ENCODE peak calls at places on chromosomes 6 and 20, in eight cellular contexts. One of them, this sample, is unnamed.

GRCh38 chr6:103858003-103858402 is 1001.7 kb downstream of the HACE1 start:
- DNase-seq in neuronal stem cell: no peak
- DNase-seq in upper lobe of right lung: no peak
- DNase-seq in heart right ventricle: no peak
- DNase-seq in K562: no peak
- DNase-seq in right lobe of liver: no peak
- DNase-seq in A549: no peak
- DNase-seq in HCT116: no peak
- DNase-seq in this sample: no peak

GRCh38 chr6:5085638-5086293 is 625 bp downstream of the PPP1R3G start:
- DNase-seq in HCT116: no peak
- DNase-seq in right lobe of liver: peak; percentile 51
- DNase-seq in neuronal stem cell: peak; percentile 49
- DNase-seq in A549: peak; percentile 31
- DNase-seq in upper lobe of right lung: peak; percentile 69
- DNase-seq in K562: no peak
- DNase-seq in heart right ventricle: peak; percentile 55
- DNase-seq in this sample: no peak

GRCh38 chr6:100088009-100088408 is 94.0 kb upstream of the MCHR2 start:
- DNase-seq in HCT116: peak; percentile 22
- DNase-seq in A549: no peak
- DNase-seq in neuronal stem cell: no peak
- DNase-seq in heart right ventricle: no peak
- DNase-seq in K562: no peak
- DNase-seq in right lobe of liver: no peak
- DNase-seq in upper lobe of right lung: no peak
- DNase-seq in this sample: no peak

GRCh38 chr6:80331522-80331921 is 225.1 kb downstream of the BCKDHB start:
- DNase-seq in heart right ventricle: no peak
- DNase-seq in right lobe of liver: no peak
- DNase-seq in A549: no peak
- DNase-seq in HCT116: no peak
- DNase-seq in upper lobe of right lung: no peak
- DNase-seq in K562: no peak
- DNase-seq in neuronal stem cell: no peak
- DNase-seq in this sample: no peak

GRCh38 chr20:1700990-1701389 is 43.4 kb upstream of the SIRPG start:
- DNase-seq in HCT116: no peak
- DNase-seq in right lobe of liver: no peak
- DNase-seq in neuronal stem cell: no peak
- DNase-seq in upper lobe of right lung: no peak
- DNase-seq in heart right ventricle: no peak
- DNase-seq in K562: no peak
- DNase-seq in A549: no peak
- DNase-seq in this sample: no peak

GRCh38 chr6:129744201-129744879 is 34.4 kb upstream of the ARHGAP18 start:
- DNase-seq in HCT116: peak; percentile 78
- DNase-seq in heart right ventricle: no peak
- DNase-seq in A549: peak; percentile 23
- DNase-seq in K562: no peak
- DNase-seq in upper lobe of right lung: no peak
- DNase-seq in right lobe of liver: no peak
- DNase-seq in neuronal stem cell: no peak
- DNase-seq in this sample: no peak

GRCh38 chr6:85015396-85015990 is 251.1 kb upstream of the TBX18 start:
- DNase-seq in neuronal stem cell: peak; percentile 57
- DNase-seq in upper lobe of right lung: peak; percentile 69
- DNase-seq in right lobe of liver: peak; percentile 52
- DNase-seq in heart right ventricle: peak; percentile 31
- DNase-seq in K562: peak; percentile 75
- DNase-seq in A549: peak; percentile 79
- DNase-seq in HCT116: peak; percentile 63
- DNase-seq in this sample: no peak

GRCh38 chr6:122014961-122015360 is 384.5 kb upstream of the HSF2 start:
- DNase-seq in upper lobe of right lung: no peak
- DNase-seq in A549: no peak
- DNase-seq in right lobe of liver: no peak
- DNase-seq in HCT116: no peak
- DNase-seq in K562: no peak
- DNase-seq in heart right ventricle: no peak
- DNase-seq in neuronal stem cell: no peak
- DNase-seq in this sample: no peak

GRCh38 chr20:13024581-13024980 is 15.8 kb downstream of the SPTLC3 start:
- DNase-seq in right lobe of liver: no peak
- DNase-seq in A549: no peak
- DNase-seq in neuronal stem cell: no peak
- DNase-seq in HCT116: no peak
- DNase-seq in K562: no peak
- DNase-seq in heart right ventricle: no peak
- DNase-seq in upper lobe of right lung: no peak
- DNase-seq in this sample: no peak

GRCh38 chr6:157019115-157019628 is 242.0 kb downstream of the ARID1B start:
- DNase-seq in K562: peak; percentile 63
- DNase-seq in HCT116: no peak
- DNase-seq in right lobe of liver: no peak
- DNase-seq in heart right ventricle: no peak
- DNase-seq in upper lobe of right lung: no peak
- DNase-seq in neuronal stem cell: no peak
- DNase-seq in A549: peak; percentile 23
- DNase-seq in this sample: no peak

GRCh38 chr6:30231067-30231466 is 17.9 kb upstream of the TRIM26 start:
- DNase-seq in A549: no peak
- DNase-seq in heart right ventricle: no peak
- DNase-seq in right lobe of liver: no peak
- DNase-seq in upper lobe of right lung: no peak
- DNase-seq in neuronal stem cell: no peak
- DNase-seq in K562: no peak
- DNase-seq in HCT116: no peak
- DNase-seq in this sample: no peak

GRCh38 chr20:24999568-24999967 is 7.0 kb upstream of the APMAP start:
- DNase-seq in A549: no peak
- DNase-seq in right lobe of liver: no peak
- DNase-seq in neuronal stem cell: no peak
- DNase-seq in heart right ventricle: no peak
- DNase-seq in HCT116: no peak
- DNase-seq in upper lobe of right lung: peak; percentile 47
- DNase-seq in K562: no peak
- DNase-seq in this sample: no peak

GRCh38 chr6:72037006-72037405 is 150.7 kb downstream of the RIMS1 start:
- DNase-seq in neuronal stem cell: no peak
- DNase-seq in right lobe of liver: no peak
- DNase-seq in A549: no peak
- DNase-seq in K562: no peak
- DNase-seq in HCT116: no peak
- DNase-seq in upper lobe of right lung: no peak
- DNase-seq in heart right ventricle: no peak
- DNase-seq in this sample: no peak

GRCh38 chr6:113654396-113654795 is 202.7 kb upstream of the MARCKS start:
- DNase-seq in upper lobe of right lung: peak; percentile 91
- DNase-seq in right lobe of liver: peak; percentile 89
- DNase-seq in heart right ventricle: peak; percentile 29
- DNase-seq in neuronal stem cell: no peak
- DNase-seq in K562: no peak
- DNase-seq in HCT116: peak; percentile 41
- DNase-seq in A549: peak; percentile 85
- DNase-seq in this sample: peak; percentile 94

GRCh38 chr6:16723833-16724232 is 37.4 kb downstream of the ATXN1 start:
- DNase-seq in HCT116: peak; percentile 84
- DNase-seq in right lobe of liver: no peak
- DNase-seq in neuronal stem cell: no peak
- DNase-seq in K562: no peak
- DNase-seq in A549: peak; percentile 61
- DNase-seq in upper lobe of right lung: no peak
- DNase-seq in heart right ventricle: no peak
- DNase-seq in this sample: no peak

GRCh38 chr6:158041370-158041769 is 59.7 kb downstream of the SYNJ2 start:
- DNase-seq in heart right ventricle: no peak
- DNase-seq in right lobe of liver: no peak
- DNase-seq in A549: no peak
- DNase-seq in HCT116: no peak
- DNase-seq in upper lobe of right lung: peak; percentile 16
- DNase-seq in K562: no peak
- DNase-seq in neuronal stem cell: no peak
- DNase-seq in this sample: peak; percentile 24
- H3K4me1 ChIP-seq in heart right ventricle: peaks cover 30% of the 10 kb centered on the region
- H3K4me1 ChIP-seq in right lobe of liver: peaks cover 3% of the 10 kb centered on the region
- H3K4me1 ChIP-seq in A549: peaks cover 71% of the 10 kb centered on the region
- H3K4me1 ChIP-seq in HCT116: peaks cover 70% of the 10 kb centered on the region
- H3K4me1 ChIP-seq in upper lobe of right lung: peaks cover 17% of the 10 kb centered on the region
- H3K4me1 ChIP-seq in K562: peaks cover 46% of the 10 kb centered on the region
- H3K4me1 ChIP-seq in neuronal stem cell: peaks cover 5% of the 10 kb centered on the region
- H3K4me1 ChIP-seq in this sample: no peaks in the 10 kb centered on the region

DNA sequence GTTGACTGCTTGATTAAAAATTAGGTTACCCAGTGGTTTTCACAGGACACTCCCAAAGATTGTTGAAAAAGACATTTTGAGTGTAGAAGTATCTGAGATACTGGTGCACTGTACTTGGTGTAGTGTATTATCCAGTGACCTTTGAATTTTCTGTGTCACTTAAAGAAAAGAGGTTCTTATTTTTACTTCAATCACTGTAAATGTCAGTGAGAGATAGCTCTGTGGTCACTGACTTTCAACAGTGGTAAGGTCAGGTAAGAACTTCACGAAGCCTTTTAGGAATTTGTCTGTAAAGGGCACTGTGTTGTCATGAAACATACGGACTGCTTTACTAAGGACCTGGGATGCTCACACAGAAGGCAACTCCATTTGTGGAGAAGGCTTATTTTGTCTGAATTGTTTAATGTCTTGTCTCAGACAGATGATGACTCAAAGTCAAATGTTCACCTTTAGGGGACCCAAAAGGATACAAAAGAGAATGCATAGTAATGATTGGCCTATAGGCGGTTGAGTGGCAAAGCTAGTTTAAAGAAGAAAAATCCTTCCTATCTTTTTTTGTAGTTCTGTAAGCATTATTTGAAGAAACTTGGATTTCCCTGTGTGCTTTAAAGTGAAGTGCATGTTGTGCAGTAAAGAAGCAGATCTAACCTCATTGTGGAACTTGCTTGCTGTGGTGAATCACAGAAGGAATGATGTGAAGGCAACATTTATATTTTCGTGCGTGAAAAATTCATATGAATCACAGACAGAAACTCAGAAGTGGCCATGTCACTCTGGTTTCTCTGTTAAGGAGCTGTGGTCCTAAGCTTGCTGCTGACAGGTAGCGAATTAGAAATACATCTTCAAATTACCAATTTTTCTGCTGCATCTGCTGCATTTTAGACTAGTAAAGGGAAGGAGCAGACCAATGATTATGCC is 47.3 kb downstream of the ZFAND3 start:
- DNase-seq in K562: no peak
- DNase-seq in heart right ventricle: no peak
- DNase-seq in neuronal stem cell: no peak
- DNase-seq in right lobe of liver: no peak
- DNase-seq in A549: no peak
- DNase-seq in HCT116: no peak
- DNase-seq in upper lobe of right lung: no peak
- DNase-seq in this sample: no peak
- H3K4me1 ChIP-seq in K562: no peaks in the 10 kb centered on the region
- H3K4me1 ChIP-seq in heart right ventricle: no peaks in the 10 kb centered on the region
- H3K4me1 ChIP-seq in neuronal stem cell: no peaks in the 10 kb centered on the region
- H3K4me1 ChIP-seq in right lobe of liver: no peaks in the 10 kb centered on the region
- H3K4me1 ChIP-seq in A549: peaks cover 50% of the 10 kb centered on the region
- H3K4me1 ChIP-seq in HCT116: peaks cover 9% of the 10 kb centered on the region
- H3K4me1 ChIP-seq in upper lobe of right lung: peaks cover 21% of the 10 kb centered on the region
- H3K4me1 ChIP-seq in this sample: peaks cover 25% of the 10 kb centered on the region

GRCh38 chr6:45442716-45443115 is 65.0 kb upstream of the SUPT3H start:
- DNase-seq in K562: no peak
- DNase-seq in upper lobe of right lung: no peak
- DNase-seq in right lobe of liver: no peak
- DNase-seq in neuronal stem cell: no peak
- DNase-seq in A549: no peak
- DNase-seq in HCT116: no peak
- DNase-seq in heart right ventricle: no peak
- DNase-seq in this sample: no peak

GRCh38 chr6:45447721-45448120 is 70.0 kb upstream of the SUPT3H start:
- DNase-seq in K562: no peak
- DNase-seq in upper lobe of right lung: no peak
- DNase-seq in right lobe of liver: no peak
- DNase-seq in heart right ventricle: no peak
- DNase-seq in neuronal stem cell: no peak
- DNase-seq in A549: no peak
- DNase-seq in HCT116: no peak
- DNase-seq in this sample: no peak

GRCh38 chr6:45447005-45447404 is 69.3 kb upstream of the SUPT3H start:
- DNase-seq in neuronal stem cell: no peak
- DNase-seq in right lobe of liver: no peak
- DNase-seq in upper lobe of right lung: no peak
- DNase-seq in K562: no peak
- DNase-seq in heart right ventricle: no peak
- DNase-seq in A549: no peak
- DNase-seq in HCT116: no peak
- DNase-seq in this sample: no peak

GRCh38 chr6:45445749-45446454 is 68.2 kb upstream of the SUPT3H start:
- DNase-seq in A549: peak; percentile 93
- DNase-seq in heart right ventricle: peak; percentile 23
- DNase-seq in HCT116: peak; percentile 94
- DNase-seq in K562: peak; percentile 94
- DNase-seq in right lobe of liver: peak; percentile 52
- DNase-seq in neuronal stem cell: peak; percentile 5
- DNase-seq in upper lobe of right lung: peak; percentile 73
- DNase-seq in this sample: peak; percentile 75

GRCh38 chr6:45445364-45445748 is 67.6 kb upstream of the SUPT3H start:
- DNase-seq in K562: no peak
- DNase-seq in upper lobe of right lung: no peak
- DNase-seq in heart right ventricle: no peak
- DNase-seq in right lobe of liver: no peak
- DNase-seq in A549: no peak
- DNase-seq in neuronal stem cell: no peak
- DNase-seq in HCT116: no peak
- DNase-seq in this sample: no peak
- H3K4me1 ChIP-seq in K562: peaks cover 42% of the 10 kb centered on the region
- H3K4me1 ChIP-seq in upper lobe of right lung: peaks cover 31% of the 10 kb centered on the region
- H3K4me1 ChIP-seq in heart right ventricle: no peaks in the 10 kb centered on the region
- H3K4me1 ChIP-seq in right lobe of liver: peaks cover 7% of the 10 kb centered on the region
- H3K4me1 ChIP-seq in A549: peaks cover 36% of the 10 kb centered on the region
- H3K4me1 ChIP-seq in neuronal stem cell: peaks cover 8% of the 10 kb centered on the region
- H3K4me1 ChIP-seq in HCT116: peaks cover 38% of the 10 kb centered on the region
- H3K4me1 ChIP-seq in this sample: peaks cover 10% of the 10 kb centered on the region

DNA sequence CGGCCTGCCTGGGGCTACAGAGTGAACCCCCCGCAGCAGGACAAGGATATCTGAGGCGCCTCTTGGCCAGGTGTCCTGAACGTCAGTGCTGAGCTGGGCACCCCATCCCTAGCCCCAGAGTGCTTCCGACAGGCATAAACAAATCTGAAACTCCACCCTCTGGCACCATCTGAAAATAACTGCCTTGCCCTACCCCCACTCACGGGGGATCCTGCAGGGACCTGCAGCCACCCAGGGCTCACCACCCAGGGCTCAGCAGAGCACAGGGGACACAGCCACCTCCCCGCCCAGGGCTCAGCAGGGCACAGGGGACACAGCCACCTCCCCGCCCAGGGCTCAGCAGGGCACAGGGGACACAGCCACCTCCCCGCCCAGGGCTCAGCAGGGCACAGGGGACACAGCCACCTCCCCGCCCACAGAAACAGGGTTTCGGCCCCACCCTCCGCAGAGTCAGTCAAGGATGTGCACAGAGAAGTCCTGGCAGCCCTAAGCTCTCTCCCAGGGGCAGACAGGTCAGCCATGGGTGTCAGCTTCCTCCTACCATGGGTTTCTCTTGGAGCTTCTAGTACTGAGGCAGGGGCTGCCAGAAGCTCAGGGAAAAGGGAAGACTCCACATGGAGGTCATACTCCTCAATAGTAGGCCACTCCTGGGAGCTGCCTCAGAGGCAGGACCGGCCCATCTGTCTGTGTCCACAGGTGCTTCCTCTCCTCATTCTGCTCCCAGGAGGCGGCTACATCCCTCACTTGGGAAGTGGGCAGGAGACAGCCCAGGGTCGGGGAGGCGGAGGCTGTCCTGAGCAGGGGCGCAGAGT is 4.6 kb downstream of the UCKL1 start:
- DNase-seq in HCT116: no peak
- DNase-seq in K562: no peak
- DNase-seq in right lobe of liver: no peak
- DNase-seq in upper lobe of right lung: no peak
- DNase-seq in A549: no peak
- DNase-seq in heart right ventricle: no peak
- DNase-seq in neuronal stem cell: no peak
- DNase-seq in this sample: no peak
- H3K4me1 ChIP-seq in HCT116: peaks cover 14% of the 10 kb centered on the region
- H3K4me1 ChIP-seq in K562: peaks cover 25% of the 10 kb centered on the region
- H3K4me1 ChIP-seq in right lobe of liver: peaks cover 4% of the 10 kb centered on the region
- H3K4me1 ChIP-seq in upper lobe of right lung: peaks cover 76% of the 10 kb centered on the region
- H3K4me1 ChIP-seq in A549: peaks cover 46% of the 10 kb centered on the region
- H3K4me1 ChIP-seq in heart right ventricle: peaks cover 41% of the 10 kb centered on the region
- H3K4me1 ChIP-seq in neuronal stem cell: peaks cover 27% of the 10 kb centered on the region
- H3K4me1 ChIP-seq in this sample: peaks cover 23% of the 10 kb centered on the region